ENCODE peak calls at places on chromosomes 3 and 15, in seven cellular contexts. H is nephron progenitor cell, Q is cardiac fibroblast, S is progenitor cell of endocrine pancreas, W is neural crest cell, F is stomach, U is transverse colon. V is an unnamed sample.

GRCh38 chr15:92803852-92804609 is 96.1 kb upstream of the CHD2 start:
- DNase-seq in W (no peak), Q (peak; percentile 100), U (peak; percentile 79), S (no peak), H (no peak), F (peak; percentile 60), V (peak; percentile 100)

GRCh38 chr3:193134895-193135294 is 106.1 kb upstream of the PLAAT1 start:
- DNase-seq in Q (peak; percentile 81), F (no peak), S (no peak), H (no peak), U (no peak), W (no peak), V (peak; percentile 90)

GRCh38 chr3:127419140-127419539 is 131.3 kb upstream of the PRR20G start:
- DNase-seq in S (no peak), W (no peak), U (no peak), F (no peak), Q (no peak), H (no peak), V (no peak)

GRCh38 chr15:63434567-63435219 is 53.0 kb upstream of the CA12 start:
- DNase-seq in S (no peak), W (no peak), U (no peak), H (no peak), F (no peak), Q (no peak), V (no peak)

GRCh38 chr15:101315736-101316135 is 20.7 kb upstream of the SNRPA1 start:
- DNase-seq in S (no peak), Q (no peak), W (no peak), H (no peak), F (no peak), U (no peak), V (no peak)

GRCh38 chr3:197349368-197349767 is 51.0 kb upstream of the DLG1 start:
- DNase-seq in S (no peak), H (no peak), F (no peak), U (no peak), W (no peak), Q (no peak), V (no peak)

GRCh38 chr3:62370112-62371031 is 3.0 kb downstream of the FEZF2 start:
- DNase-seq in H (peak; percentile 57), W (no peak), U (no peak), Q (no peak), S (no peak), F (no peak), V (no peak)

GRCh38 chr3:36900474-36901443 is 44.1 kb downstream of the TRANK1 start:
- DNase-seq in F (no peak), W (no peak), U (no peak), Q (no peak), H (no peak), S (no peak), V (no peak)

GRCh38 chr3:51705276-51706020 is 1.4 kb upstream of the GRM2 start:
- DNase-seq in F (no peak), U (no peak), W (no peak), S (no peak), H (no peak), Q (no peak), V (no peak)

GRCh38 chr3:49383387-49383786 is 25.2 kb upstream of the GPX1 start:
- DNase-seq in U (peak; percentile 46), F (no peak), Q (no peak), W (no peak), S (no peak), H (no peak), V (no peak)

GRCh38 chr3:182693723-182694122 is 99.6 kb upstream of the ATP11B start:
- DNase-seq in H (no peak), U (no peak), Q (no peak), F (no peak), S (no peak), W (no peak), V (no peak)

GRCh38 chr15:69034352-69034751 is 19.9 kb downstream of the NOX5 start:
- DNase-seq in U (no peak), H (no peak), Q (peak; percentile 84), W (no peak), F (no peak), S (no peak), V (peak; percentile 89)

GRCh38 chr3:112629425-112629824 is 11.5 kb downstream of the CCDC80 start:
- DNase-seq in H (no peak), Q (peak; percentile 94), S (no peak), U (peak; percentile 44), F (no peak), W (no peak), V (peak; percentile 97)

GRCh38 chr3:104832530-104832929 is 534.2 kb upstream of the ALCAM start:
- DNase-seq in U (no peak), Q (no peak), S (no peak), H (no peak), F (no peak), W (no peak), V (peak; percentile 31)

GRCh38 chr3:159814161-159814560 is 174.5 kb upstream of the IL12A start:
- DNase-seq in S (no peak), F (no peak), U (peak; percentile 68), Q (peak; percentile 55), H (no peak), W (no peak), V (no peak)

GRCh38 chr3:133821767-133822638 is 16.4 kb downstream of the SRPRB start:
- DNase-seq in F (peak; percentile 88), U (peak; percentile 58), W (no peak), S (no peak), H (no peak), Q (peak; percentile 67), V (peak; percentile 95)

GRCh38 chr15:90666135-90666909 is 50.8 kb upstream of the BLM start:
- DNase-seq in S (no peak), U (no peak), F (no peak), W (no peak), H (no peak), Q (no peak), V (no peak)

GRCh38 chr3:13633176-13633575 is 84.3 kb downstream of the FBLN2 start:
- DNase-seq in F (no peak), Q (no peak), H (no peak), S (no peak), U (no peak), W (no peak), V (no peak)

GRCh38 chr15:26972636-26973035 is 1.7 kb downstream of the GABRG3 start:
- DNase-seq in W (no peak), S (no peak), Q (no peak), F (no peak), U (no peak), H (no peak), V (no peak)

GRCh38 chr3:124522226-124522625 is 208.0 kb upstream of the UMPS start:
- DNase-seq in F (no peak), S (no peak), Q (no peak), W (no peak), H (no peak), U (no peak), V (no peak)

GRCh38 chr3:14550651-14551611 is 10.8 kb upstream of the GRIP2 start:
- DNase-seq in F (no peak), H (no peak), S (no peak), U (no peak), Q (peak; percentile 20), W (no peak), V (peak; percentile 12)

GRCh38 chr15:45611305-45611704 is 23.5 kb upstream of the SQOR start:
- DNase-seq in U (no peak), H (no peak), W (no peak), S (no peak), F (no peak), Q (peak; percentile 53), V (peak; percentile 42)

GRCh38 chr3:168952551-168952950 is 711.0 kb downstream of the MECOM start:
- DNase-seq in W (no peak), U (no peak), S (no peak), Q (peak; percentile 67), F (no peak), H (no peak), V (peak; percentile 51)
- TF ChIP-seq CTCF in W (peak; percentile 44), U (no peak), S (no peak), Q (peak; percentile 11), F (no peak), H (no peak), V (peak; percentile 4)

GRCh38 chr15:28934645-28935044 is 48.9 kb downstream of the APBA2 start:
- DNase-seq in W (no peak), Q (no peak), F (no peak), S (no peak), U (no peak), H (no peak), V (no peak)

GRCh38 chr15:28936081-28936480 is 50.3 kb downstream of the APBA2 start:
- DNase-seq in Q (no peak), U (no peak), F (no peak), S (no peak), W (no peak), H (no peak), V (no peak)

GRCh38 chr15:28933710-28934445 is 48.1 kb downstream of the APBA2 start:
- DNase-seq in F (no peak), Q (no peak), W (no peak), U (no peak), S (no peak), H (no peak), V (no peak)

GRCh38 chr15:28936481-28936881 is 50.7 kb downstream of the APBA2 start:
- DNase-seq in Q (no peak), W (no peak), H (no peak), U (no peak), F (no peak), S (no peak), V (no peak)

DNA sequence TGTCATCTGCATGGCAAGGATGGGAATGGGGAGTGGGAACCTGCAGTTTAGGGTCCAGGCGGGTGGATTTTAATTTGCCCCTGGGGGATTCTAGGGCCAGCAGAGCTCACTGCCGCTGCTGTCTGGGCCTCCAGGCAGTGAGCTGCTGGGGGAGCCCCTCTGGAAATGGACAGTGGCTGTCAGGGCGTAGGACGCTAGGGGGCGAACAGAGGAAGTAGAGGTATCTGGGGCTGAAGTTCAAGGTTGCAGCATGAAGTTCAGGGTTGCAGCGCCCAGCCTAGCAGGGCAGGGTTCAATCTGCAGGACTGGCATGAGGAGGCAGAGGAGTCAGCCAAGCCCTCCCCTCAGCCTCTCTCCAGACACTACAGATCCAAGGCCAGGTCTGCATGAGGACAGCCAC is 49.5 kb downstream of the APBA2 start:
- DNase-seq in Q (no peak), W (peak; percentile 33), S (no peak), H (peak; percentile 51), U (no peak), F (no peak), V (no peak)
- TF ChIP-seq CTCF in Q (peak; percentile 34), W (peak; percentile 36), S (peak; percentile 46), H (peak; percentile 35), U (no peak), F (no peak), V (no peak)

GRCh38 chr15:66923438-66923881 is 141.9 kb upstream of the SMAD3 start:
- DNase-seq in Q (no peak), S (no peak), F (peak; percentile 40), H (peak; percentile 55), W (peak; percentile 50), U (peak; percentile 43), V (no peak)
- TF ChIP-seq CTCF in Q (peak; percentile 51), S (peak; percentile 63), F (peak; percentile 21), H (peak; percentile 52), W (peak; percentile 67), U (peak; percentile 43), V (peak; percentile 47)

DNA sequence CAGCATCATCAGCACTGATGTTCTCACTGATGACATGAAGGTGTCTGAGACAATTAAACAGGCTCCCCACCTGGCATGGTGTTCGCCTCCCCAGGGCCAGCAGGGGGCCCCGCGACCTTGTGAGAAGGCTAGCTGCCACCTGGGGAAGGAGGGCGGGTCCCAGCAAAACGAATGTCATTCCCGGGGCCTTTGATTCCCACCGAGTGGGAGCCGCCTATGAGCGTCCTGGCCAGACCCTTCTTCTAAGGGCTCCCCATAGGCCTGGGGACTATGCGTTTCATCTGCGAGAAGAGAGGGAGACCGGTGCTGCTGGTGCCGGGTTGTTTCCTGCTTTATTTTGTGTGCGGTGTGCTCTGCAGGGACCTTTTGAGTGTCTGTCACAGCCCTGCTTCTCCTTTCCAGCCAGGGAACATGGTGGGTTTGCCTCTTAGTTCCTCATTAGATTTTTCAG is 20.5 kb upstream of the MINDY4B start:
- DNase-seq in S (peak; percentile 60), Q (peak; percentile 26), H (peak; percentile 79), F (peak; percentile 61), W (peak; percentile 40), U (peak; percentile 60), V (peak; percentile 16)
- TF ChIP-seq CTCF in S (peak; percentile 86), Q (peak; percentile 74), H (peak; percentile 72), F (peak; percentile 67), W (peak; percentile 79), U (peak; percentile 57), V (peak; percentile 63)

V was measured in fibroblast of mammary gland.